ENCODE peak calls at places on chromosomes 1 and 21, in nine cellular contexts. One of them, this sample, is unnamed.

GRCh38 chr1:23745515-23745914 is 2.2 kb downstream of the ELOA start:
- DNase-seq in iPS DF 6.9: no peak
- DNase-seq in fibroblast of pulmonary artery: peak
- DNase-seq in PC-3: peak
- DNase-seq in mucosa of descending colon: no peak
- DNase-seq in lower lobe of right lung: no peak
- DNase-seq in GM12865: peak
- DNase-seq in AG04450: no peak
- DNase-seq in AG10803: peak
- DNase-seq in this sample: peak

GRCh38 chr1:198725090-198725489 is 86.2 kb downstream of the PTPRC start:
- DNase-seq in iPS DF 6.9: no peak
- DNase-seq in fibroblast of pulmonary artery: no peak
- DNase-seq in PC-3: peak
- DNase-seq in mucosa of descending colon: no peak
- DNase-seq in lower lobe of right lung: no peak
- DNase-seq in GM12865: no peak
- DNase-seq in AG04450: no peak
- DNase-seq in AG10803: no peak
- DNase-seq in this sample: no peak

GRCh38 chr1:197180252-197180878 is 33.9 kb upstream of the ASPM start:
- DNase-seq in iPS DF 6.9: no peak
- DNase-seq in fibroblast of pulmonary artery: peak
- DNase-seq in PC-3: peak
- DNase-seq in mucosa of descending colon: peak
- DNase-seq in lower lobe of right lung: no peak
- DNase-seq in GM12865: peak
- DNase-seq in AG04450: peak
- DNase-seq in AG10803: peak
- DNase-seq in this sample: peak

GRCh38 chr1:187654635-187655034 is 825.9 kb downstream of the PLA2G4A start:
- DNase-seq in iPS DF 6.9: no peak
- DNase-seq in fibroblast of pulmonary artery: no peak
- DNase-seq in PC-3: peak
- DNase-seq in mucosa of descending colon: no peak
- DNase-seq in lower lobe of right lung: no peak
- DNase-seq in GM12865: no peak
- DNase-seq in AG04450: no peak
- DNase-seq in AG10803: no peak
- DNase-seq in this sample: no peak

GRCh38 chr1:156749429-156750118 is 1.9 kb downstream of the HDGF start:
- DNase-seq in iPS DF 6.9: no peak
- DNase-seq in fibroblast of pulmonary artery: no peak
- DNase-seq in PC-3: peak
- DNase-seq in mucosa of descending colon: peak
- DNase-seq in lower lobe of right lung: peak
- DNase-seq in GM12865: no peak
- DNase-seq in AG04450: no peak
- DNase-seq in AG10803: no peak
- DNase-seq in this sample: peak

GRCh38 chr1:3072178-3072947 is 3.4 kb downstream of the PRDM16 start:
- DNase-seq in iPS DF 6.9: no peak
- DNase-seq in fibroblast of pulmonary artery: no peak
- DNase-seq in PC-3: no peak
- DNase-seq in mucosa of descending colon: no peak
- DNase-seq in lower lobe of right lung: peak
- DNase-seq in GM12865: no peak
- DNase-seq in AG04450: no peak
- DNase-seq in AG10803: no peak
- DNase-seq in this sample: no peak

GRCh38 chr1:44637590-44638411 is 36.5 kb downstream of the TMEM53 start:
- DNase-seq in iPS DF 6.9: no peak
- DNase-seq in fibroblast of pulmonary artery: no peak
- DNase-seq in PC-3: no peak
- DNase-seq in mucosa of descending colon: no peak
- DNase-seq in lower lobe of right lung: no peak
- DNase-seq in GM12865: no peak
- DNase-seq in AG04450: no peak
- DNase-seq in AG10803: no peak
- DNase-seq in this sample: no peak

GRCh38 chr1:228889289-228889688 is 154.0 kb downstream of the RHOU start:
- DNase-seq in iPS DF 6.9: no peak
- DNase-seq in fibroblast of pulmonary artery: no peak
- DNase-seq in PC-3: no peak
- DNase-seq in mucosa of descending colon: no peak
- DNase-seq in lower lobe of right lung: no peak
- DNase-seq in GM12865: no peak
- DNase-seq in AG04450: no peak
- DNase-seq in AG10803: no peak
- DNase-seq in this sample: peak

GRCh38 chr1:111660204-111661150 is 40.9 kb downstream of the RAP1A start:
- DNase-seq in iPS DF 6.9: no peak
- DNase-seq in fibroblast of pulmonary artery: peak
- DNase-seq in PC-3: no peak
- DNase-seq in mucosa of descending colon: peak
- DNase-seq in lower lobe of right lung: no peak
- DNase-seq in GM12865: no peak
- DNase-seq in AG04450: no peak
- DNase-seq in AG10803: peak
- DNase-seq in this sample: peak

GRCh38 chr1:230387876-230388275 is 38.3 kb downstream of the PGBD5 start:
- DNase-seq in iPS DF 6.9: no peak
- DNase-seq in fibroblast of pulmonary artery: no peak
- DNase-seq in PC-3: no peak
- DNase-seq in mucosa of descending colon: no peak
- DNase-seq in lower lobe of right lung: no peak
- DNase-seq in GM12865: no peak
- DNase-seq in AG04450: no peak
- DNase-seq in AG10803: no peak
- DNase-seq in this sample: no peak

GRCh38 chr1:237191403-237191802 is 149.4 kb downstream of the RYR2 start:
- DNase-seq in iPS DF 6.9: no peak
- DNase-seq in fibroblast of pulmonary artery: no peak
- DNase-seq in PC-3: no peak
- DNase-seq in mucosa of descending colon: no peak
- DNase-seq in lower lobe of right lung: no peak
- DNase-seq in GM12865: no peak
- DNase-seq in AG04450: no peak
- DNase-seq in AG10803: no peak
- DNase-seq in this sample: no peak

GRCh38 chr1:101302831-101303511 is 66.2 kb downstream of the S1PR1 start:
- DNase-seq in iPS DF 6.9: no peak
- DNase-seq in fibroblast of pulmonary artery: peak
- DNase-seq in PC-3: no peak
- DNase-seq in mucosa of descending colon: no peak
- DNase-seq in lower lobe of right lung: no peak
- DNase-seq in GM12865: no peak
- DNase-seq in AG04450: no peak
- DNase-seq in AG10803: peak
- DNase-seq in this sample: no peak

DNA sequence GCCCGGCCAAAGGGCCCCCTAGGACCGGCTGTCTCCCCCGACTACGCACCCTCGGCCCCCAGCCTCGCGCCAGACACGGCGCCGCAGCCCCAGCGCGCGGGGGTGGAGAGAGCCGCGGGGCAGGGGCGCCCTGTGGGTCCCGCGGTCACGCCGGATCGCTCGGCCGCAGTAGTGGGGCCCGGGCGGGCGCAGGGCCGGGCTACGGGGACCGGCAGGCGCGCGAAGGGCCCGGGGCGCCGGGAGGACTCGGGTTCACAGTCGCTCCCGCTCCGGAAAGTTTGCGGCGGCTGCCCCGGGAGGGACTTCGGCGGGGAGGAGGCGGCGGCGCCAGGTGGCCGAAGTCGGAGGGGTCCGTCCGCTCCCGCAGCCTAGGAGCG is 7.1 kb upstream of the ZNF669 start:
- DNase-seq in iPS DF 6.9: no peak
- DNase-seq in fibroblast of pulmonary artery: no peak
- DNase-seq in PC-3: no peak
- DNase-seq in mucosa of descending colon: no peak
- DNase-seq in lower lobe of right lung: no peak
- DNase-seq in GM12865: no peak
- DNase-seq in AG04450: no peak
- DNase-seq in AG10803: no peak
- DNase-seq in this sample: peak
- H3K4me3 ChIP-seq in iPS DF 6.9: peak
- H3K4me3 ChIP-seq in fibroblast of pulmonary artery: peak
- H3K4me3 ChIP-seq in PC-3: peak
- H3K4me3 ChIP-seq in mucosa of descending colon: peak
- H3K4me3 ChIP-seq in lower lobe of right lung: peak
- H3K4me3 ChIP-seq in GM12865: no peak
- H3K4me3 ChIP-seq in AG04450: peak
- H3K4me3 ChIP-seq in AG10803: peak
- H3K4me3 ChIP-seq in this sample: no peak

GRCh38 chr1:159827102-159827490 is 423 bp downstream of the SLAMF8 start:
- DNase-seq in iPS DF 6.9: no peak
- DNase-seq in fibroblast of pulmonary artery: no peak
- DNase-seq in PC-3: no peak
- DNase-seq in mucosa of descending colon: no peak
- DNase-seq in lower lobe of right lung: peak
- DNase-seq in GM12865: no peak
- DNase-seq in AG04450: no peak
- DNase-seq in AG10803: no peak
- DNase-seq in this sample: no peak
- H3K4me3 ChIP-seq in iPS DF 6.9: no peak
- H3K4me3 ChIP-seq in fibroblast of pulmonary artery: no peak
- H3K4me3 ChIP-seq in PC-3: no peak
- H3K4me3 ChIP-seq in mucosa of descending colon: no peak
- H3K4me3 ChIP-seq in lower lobe of right lung: peak
- H3K4me3 ChIP-seq in GM12865: no peak
- H3K4me3 ChIP-seq in AG04450: no peak
- H3K4me3 ChIP-seq in AG10803: no peak
- H3K4me3 ChIP-seq in this sample: no peak

GRCh38 chr21:45460011-45460565 is 55.1 kb downstream of the COL18A1 start:
- DNase-seq in iPS DF 6.9: no peak
- DNase-seq in fibroblast of pulmonary artery: no peak
- DNase-seq in PC-3: no peak
- DNase-seq in mucosa of descending colon: no peak
- DNase-seq in lower lobe of right lung: no peak
- DNase-seq in GM12865: no peak
- DNase-seq in AG04450: no peak
- DNase-seq in AG10803: no peak
- DNase-seq in this sample: no peak

GRCh38 chr21:45459171-45460010 is 54.4 kb downstream of the COL18A1 start:
- DNase-seq in iPS DF 6.9: no peak
- DNase-seq in fibroblast of pulmonary artery: no peak
- DNase-seq in PC-3: no peak
- DNase-seq in mucosa of descending colon: no peak
- DNase-seq in lower lobe of right lung: no peak
- DNase-seq in GM12865: no peak
- DNase-seq in AG04450: no peak
- DNase-seq in AG10803: no peak
- DNase-seq in this sample: no peak

GRCh38 chr21:45457832-45458172 is 52.8 kb downstream of the COL18A1 start:
- DNase-seq in iPS DF 6.9: no peak
- DNase-seq in fibroblast of pulmonary artery: no peak
- DNase-seq in PC-3: no peak
- DNase-seq in mucosa of descending colon: no peak
- DNase-seq in lower lobe of right lung: no peak
- DNase-seq in GM12865: no peak
- DNase-seq in AG04450: no peak
- DNase-seq in AG10803: no peak
- DNase-seq in this sample: no peak

GRCh38 chr21:45457161-45457831 is 52.3 kb downstream of the COL18A1 start:
- DNase-seq in iPS DF 6.9: no peak
- DNase-seq in fibroblast of pulmonary artery: no peak
- DNase-seq in PC-3: no peak
- DNase-seq in mucosa of descending colon: no peak
- DNase-seq in lower lobe of right lung: no peak
- DNase-seq in GM12865: no peak
- DNase-seq in AG04450: no peak
- DNase-seq in AG10803: no peak
- DNase-seq in this sample: no peak

DNA sequence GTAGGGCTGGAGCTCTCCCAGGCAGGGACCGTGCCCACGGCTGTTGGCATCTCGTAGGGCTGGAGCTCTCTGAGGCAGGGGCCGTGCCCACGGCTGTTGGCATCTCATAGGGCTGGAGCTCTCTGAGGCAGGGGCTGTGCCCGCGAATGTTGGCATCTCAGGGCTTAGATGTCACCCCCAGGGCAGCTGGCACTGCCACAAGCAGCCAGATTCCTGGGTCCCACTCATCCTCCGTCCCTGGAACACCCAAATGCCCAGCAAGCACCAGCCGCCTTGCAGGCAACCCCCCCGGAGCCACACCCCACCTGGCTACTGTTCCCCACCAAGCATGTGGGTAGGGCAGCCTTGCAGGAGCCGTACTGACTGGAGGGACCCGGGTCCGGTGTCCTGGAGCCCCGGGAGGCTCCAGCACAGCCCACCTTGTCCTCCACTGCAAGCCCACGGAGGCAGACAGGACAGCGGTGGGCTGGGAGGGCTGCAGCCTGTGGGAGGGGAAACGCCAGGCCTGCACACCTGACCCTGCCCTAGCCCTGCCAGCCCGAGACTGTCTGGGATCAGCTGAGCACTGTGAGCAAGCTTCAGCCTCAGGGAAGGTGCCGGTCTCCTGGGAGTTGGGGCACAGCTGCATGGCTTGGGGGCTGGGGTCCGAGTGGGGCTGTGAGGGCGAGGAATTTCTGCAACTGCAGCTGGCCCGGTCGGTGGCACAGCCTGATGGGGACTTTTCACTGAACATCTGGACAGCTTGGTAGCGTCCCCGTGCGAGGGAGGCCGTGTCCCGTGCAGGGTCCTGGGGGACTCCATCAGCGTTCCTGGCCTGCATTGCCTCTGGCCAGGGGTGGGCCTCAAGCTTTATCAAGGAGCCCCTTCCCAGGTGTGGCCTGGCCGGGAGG is 53.6 kb downstream of the COL18A1 start:
- DNase-seq in iPS DF 6.9: no peak
- DNase-seq in fibroblast of pulmonary artery: no peak
- DNase-seq in PC-3: no peak
- DNase-seq in mucosa of descending colon: no peak
- DNase-seq in lower lobe of right lung: no peak
- DNase-seq in GM12865: no peak
- DNase-seq in AG04450: no peak
- DNase-seq in AG10803: no peak
- DNase-seq in this sample: no peak
- H3K4me3 ChIP-seq in iPS DF 6.9: no peak
- H3K4me3 ChIP-seq in fibroblast of pulmonary artery: no peak
- H3K4me3 ChIP-seq in PC-3: no peak
- H3K4me3 ChIP-seq in mucosa of descending colon: no peak
- H3K4me3 ChIP-seq in lower lobe of right lung: no peak
- H3K4me3 ChIP-seq in GM12865: no peak
- H3K4me3 ChIP-seq in AG04450: no peak
- H3K4me3 ChIP-seq in AG10803: no peak
- H3K4me3 ChIP-seq in this sample: no peak

DNA sequence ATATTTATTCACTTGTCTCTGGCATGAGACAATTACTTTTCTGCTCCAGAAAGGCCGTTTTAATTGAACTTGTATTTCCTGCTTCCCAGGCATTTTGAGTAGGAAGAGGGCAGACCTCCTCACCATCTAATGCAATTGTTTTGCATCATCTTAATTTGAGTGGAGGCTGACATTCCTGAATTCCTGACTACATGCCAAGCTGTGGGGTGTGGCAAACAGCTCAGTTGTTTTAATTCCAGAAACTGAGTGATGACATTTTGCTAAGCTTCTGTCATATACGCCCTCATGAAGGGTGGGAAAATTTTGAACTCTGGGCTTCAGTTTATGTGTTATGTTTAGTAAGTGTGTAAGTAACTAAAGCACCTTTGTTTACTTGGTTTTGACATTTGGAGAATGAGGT is 125.4 kb upstream of the USP25 start:
- DNase-seq in iPS DF 6.9: no peak
- DNase-seq in fibroblast of pulmonary artery: peak
- DNase-seq in PC-3: peak
- DNase-seq in mucosa of descending colon: no peak
- DNase-seq in lower lobe of right lung: no peak
- DNase-seq in GM12865: no peak
- DNase-seq in AG04450: no peak
- DNase-seq in AG10803: peak
- DNase-seq in this sample: no peak
- H3K4me3 ChIP-seq in iPS DF 6.9: no peak
- H3K4me3 ChIP-seq in fibroblast of pulmonary artery: no peak
- H3K4me3 ChIP-seq in PC-3: no peak
- H3K4me3 ChIP-seq in mucosa of descending colon: no peak
- H3K4me3 ChIP-seq in lower lobe of right lung: no peak
- H3K4me3 ChIP-seq in GM12865: no peak
- H3K4me3 ChIP-seq in AG04450: no peak
- H3K4me3 ChIP-seq in AG10803: no peak
- H3K4me3 ChIP-seq in this sample: no peak

This sample was measured in NB4.